ENCODE peak calls at places on chromosomes 11 and 22, in six cellular contexts. F, Z, T, W, P and E are unnamed samples.

GRCh38 chr11:76717369-76717768 is 46.8 kb upstream of the LRRC32 start:
- DNase-seq in F (no peak), Z (no peak), T (no peak), W (no peak), P (no peak), E (no peak)

GRCh38 chr22:37260396-37260795 is 16.3 kb upstream of the RAC2 start:
- DNase-seq in F (no peak), Z (no peak), T (no peak), W (no peak), P (no peak), E (no peak)

GRCh38 chr11:101582242-101583052 is 1.4 kb downstream of the TRPC6 start:
- DNase-seq in F (no peak), Z (no peak), T (no peak), W (no peak), P (no peak), E (no peak)

GRCh38 chr11:6687876-6688275 is 4.7 kb upstream of the MRPL17 start:
- DNase-seq in F (no peak), Z (no peak), T (no peak), W (no peak), P (no peak), E (no peak)

GRCh38 chr11:888290-889212 is 22.1 kb downstream of the CHID1 start:
- DNase-seq in F (no peak), Z (no peak), T (no peak), W (no peak), P (no peak), E (no peak)

GRCh38 chr22:44281706-44282637 is 30.8 kb downstream of the SHISAL1 start:
- DNase-seq in F (peak; percentile 25), Z (no peak), T (no peak), W (no peak), P (no peak), E (no peak)

GRCh38 chr22:46923394-46923793 is 160.9 kb downstream of the TBC1D22A start:
- DNase-seq in F (no peak), Z (no peak), T (no peak), W (no peak), P (no peak), E (no peak)

GRCh38 chr11:12842933-12843636 is 166.0 kb upstream of the RASSF10 start:
- DNase-seq in F (no peak), Z (no peak), T (no peak), W (no peak), P (peak; percentile 86), E (no peak)

GRCh38 chr11:128297111-128297651 is 290.2 kb downstream of the ETS1 start:
- DNase-seq in F (no peak), Z (no peak), T (no peak), W (no peak), P (no peak), E (no peak)

GRCh38 chr11:1038921-1039320 is 2.4 kb upstream of the MUC6 start:
- DNase-seq in F (peak; percentile 24), Z (no peak), T (no peak), W (peak; percentile 2), P (no peak), E (no peak)

DNA sequence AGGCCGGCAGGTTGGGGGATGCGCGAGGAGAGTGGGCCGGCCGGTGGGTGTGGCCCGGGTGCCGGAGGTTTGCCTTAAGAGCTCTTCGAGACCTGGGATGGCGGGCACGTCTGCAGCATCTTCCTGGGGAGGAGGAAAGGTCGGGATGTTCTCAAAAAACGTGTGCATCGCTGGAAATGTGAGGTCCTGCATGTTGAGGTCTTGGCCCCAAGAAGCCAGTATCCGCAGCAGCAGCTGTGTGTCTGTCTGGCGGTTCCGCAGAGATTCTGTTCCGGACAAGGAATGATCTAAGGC is 1.4 kb downstream of the NAV2 start:
- DNase-seq in F (no peak), Z (peak; percentile 9), T (no peak), W (no peak), P (no peak), E (no peak)
- H3K4me1 ChIP-seq in F (peaks cover 21% of the 10 kb centered on the region), Z (peaks cover 20% of the 10 kb centered on the region), T (peaks cover 20% of the 10 kb centered on the region), W (peaks cover 56% of the 10 kb centered on the region), P (peaks cover 7% of the 10 kb centered on the region), E (peaks cover 14% of the 10 kb centered on the region)

DNA sequence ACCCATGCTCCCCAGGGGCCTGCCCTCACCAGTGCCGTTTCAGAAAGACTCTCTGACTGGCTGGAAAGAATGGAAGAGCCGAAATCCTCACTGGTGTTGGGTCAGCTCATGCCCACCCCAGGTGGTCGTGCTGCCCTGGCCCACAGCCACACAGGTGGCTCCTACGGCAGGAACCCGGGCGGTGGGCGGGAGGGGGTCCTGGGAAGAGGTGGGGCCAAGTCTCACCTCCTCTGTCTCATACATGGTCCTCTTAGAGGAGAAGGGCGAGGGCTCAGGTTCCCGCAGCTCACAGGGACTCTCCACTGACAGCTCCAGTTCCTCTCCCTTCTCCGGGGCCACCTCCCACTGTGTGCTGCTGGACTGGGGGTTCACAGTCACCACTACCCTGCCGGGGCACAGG is 8.2 kb downstream of the ATG2A start:
- DNase-seq in F (no peak), Z (no peak), T (no peak), W (no peak), P (no peak), E (no peak)
- H3K36me3 ChIP-seq in F (peaks cover 14% of the 10 kb centered on the region), Z (peaks cover 77% of the 10 kb centered on the region), T (peaks cover 46% of the 10 kb centered on the region), W (peaks cover 11% of the 10 kb centered on the region), P (peaks cover 70% of the 10 kb centered on the region), E (no peaks in the 10 kb centered on the region)

GRCh38 chr11:64888406-64888757 is 10.0 kb upstream of the EHD1 start:
- DNase-seq in F (no peak), Z (no peak), T (no peak), W (no peak), P (no peak), E (no peak)

GRCh38 chr11:64887757-64888405 is 9.5 kb upstream of the EHD1 start:
- DNase-seq in F (peak; percentile 93), Z (peak; percentile 81), T (peak; percentile 81), W (peak; percentile 90), P (peak; percentile 86), E (peak; percentile 74)

GRCh38 chr11:64885367-64886286 is 7.2 kb upstream of the EHD1 start:
- DNase-seq in F (no peak), Z (peak; percentile 95), T (no peak), W (no peak), P (no peak), E (peak; percentile 63)

GRCh38 chr11:64888761-64889511 is 10.5 kb upstream of the EHD1 start:
- DNase-seq in F (peak; percentile 82), Z (peak; percentile 71), T (no peak), W (no peak), P (no peak), E (no peak)

DNA sequence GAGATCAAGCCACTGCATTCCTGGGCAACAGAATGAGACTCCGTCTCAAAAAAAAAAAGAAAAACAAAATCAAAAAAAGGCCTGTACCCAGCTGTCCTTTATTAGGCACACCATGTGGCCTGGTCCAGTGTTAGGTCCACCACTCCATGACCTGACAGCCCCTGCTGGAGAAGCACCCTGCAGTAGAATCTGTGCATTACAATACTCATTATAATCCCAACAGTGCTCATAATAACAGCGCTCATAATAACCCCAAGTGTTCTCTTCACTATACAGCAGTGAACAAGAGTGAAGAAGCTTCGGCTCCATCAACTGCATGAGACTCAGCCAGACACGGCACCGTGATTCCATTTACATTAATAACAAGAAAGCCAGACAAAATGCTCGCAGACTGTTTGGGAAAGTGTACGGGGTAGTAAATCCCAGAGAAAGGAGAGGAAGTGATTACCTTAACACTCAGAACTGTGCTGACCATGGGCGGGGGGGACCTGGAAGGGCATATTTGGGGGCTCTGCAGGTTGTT is 8.9 kb upstream of the EHD1 start:
- DNase-seq in F (no peak), Z (no peak), T (no peak), W (no peak), P (peak; percentile 45), E (no peak)
- H3K4me3 ChIP-seq in F (no peak overlapping the region), Z (no peak overlapping the region), T (no peak overlapping the region), W (no peak overlapping the region), P (peak overlapping the region; percentile 53), E (no peak overlapping the region)

DNA sequence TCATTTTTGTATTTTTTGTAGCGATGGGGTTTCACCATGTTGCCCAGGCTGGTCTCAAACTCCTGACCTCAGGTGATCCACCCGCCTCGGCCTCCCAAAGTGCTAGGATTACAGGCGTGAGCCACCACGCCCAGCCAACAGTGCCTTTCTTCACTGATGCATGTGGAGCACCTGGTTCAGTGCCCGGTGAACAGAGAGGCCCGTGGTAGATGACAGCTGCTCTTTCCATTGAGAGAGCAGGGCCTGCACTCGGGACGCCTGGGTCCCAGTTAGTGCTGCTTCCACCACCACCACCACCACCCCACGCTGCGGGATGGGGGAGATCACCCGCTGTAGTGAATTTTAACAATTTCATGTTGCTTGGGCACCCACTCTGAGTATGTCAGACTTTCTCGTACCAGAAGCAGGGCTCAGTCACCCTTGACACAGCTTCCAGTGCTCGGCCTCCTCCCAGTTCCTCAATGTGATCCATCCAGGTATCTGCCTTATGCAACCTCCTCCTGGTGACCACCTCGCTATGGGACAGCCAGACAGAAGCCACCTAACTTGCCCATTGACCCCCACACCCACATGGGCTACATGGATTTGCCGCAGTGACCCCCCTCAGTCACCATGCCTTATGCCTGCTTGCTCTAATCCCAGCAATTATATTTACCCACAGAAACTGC is 36.6 kb downstream of the ARRB1 start:
- DNase-seq in F (no peak), Z (no peak), T (no peak), W (no peak), P (no peak), E (no peak)
- H3K4me1 ChIP-seq in F (peaks cover 44% of the 10 kb centered on the region), Z (peaks cover 3% of the 10 kb centered on the region), T (peaks cover 7% of the 10 kb centered on the region), W (peaks cover 60% of the 10 kb centered on the region), P (no peaks in the 10 kb centered on the region), E (no peaks in the 10 kb centered on the region)